ENCODE peak calls at places on chromosome 15, in four cellular contexts. M is bronchial epithelial cell, U is right atrium auricular region, N is tibial nerve. C is an unnamed sample.
A peak's percentile ranks its signal among the peaks of the same experiment; 100 is the strongest.

GRCh38 chr15:74179983-74180688 is 6.6 kb downstream of the ISLR start:
- DNase-seq in N (no peak), U (no peak), M (no peak), C (peak; percentile 90)

GRCh38 chr15:85618956-85619491 is 175.7 kb downstream of the KLHL25 start:
- DNase-seq in M (peak; percentile 88), N (peak; percentile 81), U (peak; percentile 92), C (no peak)

GRCh38 chr15:36617529-36618196 is 38.2 kb downstream of the CDIN1 start:
- DNase-seq in U (no peak), N (no peak), M (no peak), C (no peak)

GRCh38 chr15:28023933-28024888 is 74.9 kb downstream of the OCA2 start:
- DNase-seq in N (no peak), U (no peak), M (no peak), C (no peak)

GRCh38 chr15:34116620-34117019 is 14.7 kb downstream of the PGBD4 start:
- DNase-seq in M (no peak), U (no peak), N (no peak), C (no peak)

GRCh38 chr15:39411102-39411989 is 169.5 kb upstream of the THBS1 start:
- DNase-seq in U (no peak), M (peak; percentile 77), N (no peak), C (no peak)

GRCh38 chr15:74773731-74774252 is 8.1 kb upstream of the CSK start:
- DNase-seq in U (no peak), M (peak; percentile 45), N (no peak), C (no peak)

GRCh38 chr15:86892774-86893449 is 813.2 kb downstream of the AGBL1 start:
- DNase-seq in U (no peak), N (no peak), M (peak; percentile 19), C (no peak)

GRCh38 chr15:55372701-55373440 is 35.3 kb downstream of the CCPG1 start:
- DNase-seq in M (peak; percentile 18), N (no peak), U (no peak), C (no peak)

GRCh38 chr15:79088426-79089205 is 2.0 kb downstream of the RASGRF1 start:
- DNase-seq in N (no peak), M (no peak), U (peak; percentile 9), C (no peak)

GRCh38 chr15:47477253-47477652 is 240.1 kb upstream of the SEMA6D start:
- DNase-seq in M (no peak), U (no peak), N (no peak), C (no peak)

GRCh38 chr15:81813215-81813614 is 232.6 kb downstream of the MEX3B start:
- DNase-seq in N (no peak), M (no peak), U (no peak), C (no peak)
- TF ChIP-seq CTCF in N (no peak), M (no peak), U (no peak), C (peak; percentile 46)

DNA sequence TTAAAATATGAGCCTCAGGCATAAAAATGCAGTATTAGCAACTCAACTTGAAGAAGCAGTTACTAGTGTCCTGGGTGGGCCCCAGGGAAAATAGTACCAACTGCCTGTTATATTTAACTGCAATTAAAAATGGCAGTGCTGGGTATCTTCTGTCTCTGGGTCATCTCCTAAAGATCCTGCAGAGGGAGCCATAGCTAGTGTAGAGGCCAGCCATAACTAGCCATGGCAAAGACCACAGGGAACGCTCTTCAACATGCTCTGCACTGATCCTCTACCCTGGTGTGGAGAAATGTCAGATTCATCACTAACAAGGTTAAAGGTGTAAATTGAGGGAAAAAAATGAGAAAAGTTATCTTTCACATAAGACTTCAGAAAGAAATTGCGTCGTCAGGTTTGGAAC is 181.3 kb downstream of the SNRPN start:
- DNase-seq in M (no peak), U (no peak), N (no peak), C (no peak)
- TF ChIP-seq CTCF in M (no peak), U (no peak), N (no peak), C (peak; percentile 45)

DNA sequence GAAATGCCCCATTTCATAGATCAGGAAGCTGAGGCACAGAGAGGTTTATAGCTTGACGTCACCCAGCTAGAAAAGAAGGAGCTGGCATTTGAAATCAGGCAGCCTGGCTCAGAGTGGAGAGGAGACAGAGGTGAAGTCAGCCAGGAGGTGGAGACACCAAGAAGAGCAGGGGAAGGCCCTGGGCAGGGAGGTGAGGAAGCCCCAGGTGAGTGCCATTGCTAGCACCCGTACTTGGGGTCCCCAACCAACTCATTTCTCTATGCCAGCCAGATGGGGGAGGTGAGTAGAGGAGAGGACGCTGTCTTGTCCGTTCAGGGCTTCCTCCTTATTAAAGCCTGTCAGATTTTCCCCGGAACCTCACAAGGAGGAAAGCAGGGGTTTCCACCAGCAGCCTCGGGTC is 149.6 kb upstream of the TLE3 start:
- DNase-seq in M (no peak), U (no peak), N (no peak), C (peak; percentile 15)
- TF ChIP-seq CTCF in M (no peak), U (no peak), N (no peak), C (no peak)

GRCh38 chr15:35486296-35486695 is 59.7 kb downstream of the DPH6 start:
- DNase-seq in U (no peak), N (no peak), M (no peak), C (no peak)
- TF ChIP-seq CTCF in U (no peak), N (no peak), M (no peak), C (no peak)

DNA sequence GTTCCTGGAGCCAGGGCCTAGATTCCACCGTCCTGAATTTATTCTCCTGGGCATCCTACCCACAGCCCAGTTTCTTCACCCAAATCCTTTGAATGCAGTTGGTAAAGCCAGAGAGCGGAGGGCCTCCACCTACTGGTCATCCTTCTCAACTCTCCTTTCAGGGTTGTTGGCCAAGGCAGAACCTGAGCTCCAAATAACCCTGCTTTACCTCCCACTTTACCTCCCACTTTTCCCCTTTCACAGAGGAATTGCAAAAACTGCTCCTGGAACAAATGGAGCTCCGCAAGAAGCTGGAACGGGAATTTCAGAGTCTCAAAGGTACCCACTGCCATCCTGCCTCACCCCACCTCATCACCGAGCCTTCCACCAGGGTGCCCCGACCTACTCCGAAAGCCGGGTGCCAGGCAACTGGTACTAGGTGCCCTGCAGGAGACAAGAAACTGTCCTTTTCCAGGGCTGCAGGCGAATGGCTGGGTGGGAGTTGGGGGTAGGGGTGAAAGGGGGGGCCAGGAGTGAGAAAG is 6.8 kb downstream of the SKOR1 start:
- DNase-seq in M (no peak), U (no peak), N (no peak), C (no peak)
- TF ChIP-seq CTCF in M (peak; percentile 40), U (no peak), N (no peak), C (peak; percentile 68)

GRCh38 chr15:64653757-64654156 is 121.6 kb downstream of the RBPMS2 start:
- DNase-seq in N (no peak), U (no peak), M (no peak), C (no peak)
- TF ChIP-seq CTCF in N (no peak), U (no peak), M (no peak), C (peak; percentile 82)

GRCh38 chr15:68817304-68818087 is 3.2 kb downstream of the ANP32A start:
- DNase-seq in N (peak; percentile 38), U (no peak), M (peak; percentile 38), C (no peak)

GRCh38 chr15:68818671-68819450 is 1.8 kb downstream of the ANP32A start:
- DNase-seq in M (no peak), N (no peak), U (no peak), C (no peak)

GRCh38 chr15:68819451-68820204 is 1.1 kb downstream of the ANP32A start:
- DNase-seq in U (no peak), M (no peak), N (no peak), C (no peak)

GRCh38 chr15:68816795-68817303 is 3.8 kb downstream of the ANP32A start:
- DNase-seq in M (no peak), U (no peak), N (no peak), C (no peak)

DNA sequence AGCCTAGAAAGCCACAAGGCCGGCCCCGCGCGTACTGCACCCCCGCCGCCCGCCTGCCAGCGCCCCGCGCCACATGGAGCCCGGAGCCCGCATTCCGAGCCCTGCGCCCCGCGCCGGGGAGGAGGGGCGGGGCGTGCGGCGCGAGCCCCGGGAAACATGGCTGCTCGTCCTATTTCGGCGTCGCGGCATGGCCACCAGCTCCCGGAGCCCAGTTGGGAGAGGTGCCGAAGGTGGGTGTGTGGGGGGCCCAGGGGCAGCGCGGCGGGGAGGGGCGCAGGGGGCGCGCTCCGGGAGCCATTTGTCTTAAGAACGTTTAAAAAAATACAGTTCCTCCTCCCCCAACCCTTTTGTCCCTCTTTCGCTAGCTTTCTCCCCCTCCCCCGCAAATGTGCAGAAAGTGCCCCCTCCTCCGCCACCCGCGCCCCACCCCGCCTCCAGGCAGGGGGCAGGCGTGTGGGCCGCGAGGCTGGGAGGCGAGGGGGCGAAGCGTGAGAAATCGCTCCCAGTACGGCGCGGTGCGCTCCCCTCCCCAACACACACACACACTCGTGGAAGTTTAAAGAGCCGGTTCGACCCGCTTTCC is 2.5 kb downstream of the ANP32A start:
- DNase-seq in U (no peak), M (no peak), N (peak; percentile 31), C (no peak)
- TF ChIP-seq CTCF in U (no peak), M (no peak), N (no peak), C (peak; percentile 11)

GRCh38 chr15:101712078-101712477 is 12.2 kb downstream of the TARS3 start:
- DNase-seq in U (no peak), N (no peak), M (no peak), C (no peak)
- TF ChIP-seq CTCF in U (no peak), N (no peak), M (no peak), C (no peak)

GRCh38 chr15:59741274-59741906 is 52.3 kb upstream of the BNIP2 start:
- DNase-seq in U (no peak), M (peak; percentile 55), N (no peak), C (no peak)
- TF ChIP-seq CTCF in U (no peak), M (peak; percentile 44), N (no peak), C (peak; percentile 52)

DNA sequence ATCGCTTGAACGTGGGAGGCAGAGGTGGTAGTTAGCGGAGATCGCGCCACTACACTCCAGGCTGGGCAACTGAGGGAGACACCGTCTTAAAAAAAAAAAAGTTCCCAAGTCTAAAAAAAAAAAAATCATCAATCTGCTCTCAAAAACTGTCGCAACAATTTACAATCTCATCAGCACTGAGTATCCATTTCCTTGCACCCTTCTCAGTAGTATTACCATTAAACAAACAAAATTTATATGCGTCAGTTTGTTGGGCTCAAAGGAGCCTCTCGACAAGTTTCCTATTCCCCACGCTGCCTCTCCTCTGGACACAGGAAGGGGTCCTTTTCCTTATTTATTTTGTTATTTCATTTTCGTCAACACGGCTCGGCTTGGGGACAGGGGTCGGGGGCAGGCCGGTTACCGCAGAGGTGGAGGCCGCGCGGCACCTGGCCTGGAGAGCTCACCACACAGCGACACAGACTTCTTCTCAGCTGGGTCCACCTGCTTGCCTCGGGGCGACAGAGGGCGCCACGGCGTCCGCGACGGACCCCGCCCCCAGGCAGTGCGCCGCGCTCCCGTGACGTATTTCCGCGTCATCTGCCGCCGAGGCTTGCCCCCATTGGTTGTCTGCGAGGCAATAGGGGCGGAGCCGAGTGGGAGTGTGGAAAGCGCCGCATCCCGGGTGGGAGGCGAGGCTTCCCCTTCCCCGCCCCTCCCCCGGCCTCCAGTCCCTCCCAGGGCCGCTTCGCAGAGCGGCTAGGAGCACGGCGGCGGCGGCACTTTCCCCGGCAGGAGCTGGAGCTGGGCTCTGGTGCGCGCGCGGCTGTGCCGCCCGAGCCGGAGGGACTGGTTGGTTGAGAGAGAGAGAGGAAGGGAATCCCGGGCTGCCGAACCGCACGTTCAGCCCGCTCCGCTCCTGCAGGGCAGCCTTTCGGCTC is at the start of gene MAP2K1:
- DNase-seq in N (peak; percentile 96), M (peak; percentile 88), U (peak; percentile 98), C (peak; percentile 99)
- TF ChIP-seq CTCF in N (peak; percentile 82), M (peak; percentile 80), U (peak; percentile 45), C (peak; percentile 84)

C was measured in chondrocyte.